ENCODE peak calls at places on chromosomes 16 and 17, in eight cellular contexts. One of them, this sample, is unnamed.
A peak's percentile ranks its signal among the peaks of the same experiment; 100 is the strongest.

GRCh38 chr16:67928561-67929364 is 2.9 kb downstream of the CTRL start:
- DNase-seq in CD4-positive, alpha-beta T cell: peak; percentile 73
- DNase-seq in coronary artery: no peak
- DNase-seq in heart right ventricle: peak; percentile 78
- DNase-seq in AG04450: no peak
- DNase-seq in transverse colon: peak; percentile 75
- DNase-seq in neural progenitor cell: peak; percentile 79
- DNase-seq in lung: peak; percentile 68
- DNase-seq in this sample: peak; percentile 84

GRCh38 chr16:65547799-65548446 is 426.1 kb upstream of the CDH11 start:
- DNase-seq in CD4-positive, alpha-beta T cell: no peak
- DNase-seq in coronary artery: no peak
- DNase-seq in heart right ventricle: no peak
- DNase-seq in AG04450: peak; percentile 83
- DNase-seq in transverse colon: no peak
- DNase-seq in neural progenitor cell: peak; percentile 36
- DNase-seq in lung: no peak
- DNase-seq in this sample: no peak

GRCh38 chr16:16075463-16076399 is 126.3 kb downstream of the ABCC1 start:
- DNase-seq in CD4-positive, alpha-beta T cell: no peak
- DNase-seq in coronary artery: no peak
- DNase-seq in heart right ventricle: peak; percentile 29
- DNase-seq in AG04450: no peak
- DNase-seq in transverse colon: peak; percentile 39
- DNase-seq in neural progenitor cell: no peak
- DNase-seq in lung: peak; percentile 69
- DNase-seq in this sample: peak; percentile 36

GRCh38 chr17:17792551-17793377 is 44.0 kb downstream of the SREBF1 start:
- DNase-seq in CD4-positive, alpha-beta T cell: peak; percentile 62
- DNase-seq in coronary artery: no peak
- DNase-seq in heart right ventricle: peak; percentile 63
- DNase-seq in AG04450: no peak
- DNase-seq in transverse colon: no peak
- DNase-seq in neural progenitor cell: peak; percentile 64
- DNase-seq in lung: no peak
- DNase-seq in this sample: peak; percentile 39

GRCh38 chr17:57663326-57664070 is 81.6 kb downstream of the CCDC182 start:
- DNase-seq in CD4-positive, alpha-beta T cell: no peak
- DNase-seq in coronary artery: no peak
- DNase-seq in heart right ventricle: no peak
- DNase-seq in AG04450: no peak
- DNase-seq in transverse colon: no peak
- DNase-seq in neural progenitor cell: peak; percentile 35
- DNase-seq in lung: no peak
- DNase-seq in this sample: no peak

GRCh38 chr17:80477647-80478478 is 1.5 kb upstream of the NPTX1 start:
- DNase-seq in CD4-positive, alpha-beta T cell: peak; percentile 39
- DNase-seq in coronary artery: no peak
- DNase-seq in heart right ventricle: no peak
- DNase-seq in AG04450: no peak
- DNase-seq in transverse colon: peak; percentile 35
- DNase-seq in neural progenitor cell: peak; percentile 91
- DNase-seq in lung: no peak
- DNase-seq in this sample: no peak

GRCh38 chr16:28930203-28930602 is 1.6 kb upstream of the CD19 start:
- DNase-seq in CD4-positive, alpha-beta T cell: no peak
- DNase-seq in coronary artery: no peak
- DNase-seq in heart right ventricle: no peak
- DNase-seq in AG04450: no peak
- DNase-seq in transverse colon: no peak
- DNase-seq in neural progenitor cell: no peak
- DNase-seq in lung: no peak
- DNase-seq in this sample: no peak

GRCh38 chr16:12215302-12216105 is 239.0 kb downstream of the SNX29 start:
- DNase-seq in CD4-positive, alpha-beta T cell: no peak
- DNase-seq in coronary artery: no peak
- DNase-seq in heart right ventricle: no peak
- DNase-seq in AG04450: no peak
- DNase-seq in transverse colon: no peak
- DNase-seq in neural progenitor cell: peak; percentile 71
- DNase-seq in lung: no peak
- DNase-seq in this sample: no peak

GRCh38 chr17:32463304-32463703 is 19.0 kb downstream of the PSMD11 start:
- DNase-seq in CD4-positive, alpha-beta T cell: no peak
- DNase-seq in coronary artery: no peak
- DNase-seq in heart right ventricle: no peak
- DNase-seq in AG04450: no peak
- DNase-seq in transverse colon: no peak
- DNase-seq in neural progenitor cell: no peak
- DNase-seq in lung: no peak
- DNase-seq in this sample: no peak

GRCh38 chr16:54180421-54181359 is 105.9 kb downstream of the IRX3 start:
- DNase-seq in CD4-positive, alpha-beta T cell: no peak
- DNase-seq in coronary artery: no peak
- DNase-seq in heart right ventricle: no peak
- DNase-seq in AG04450: no peak
- DNase-seq in transverse colon: no peak
- DNase-seq in neural progenitor cell: no peak
- DNase-seq in lung: no peak
- DNase-seq in this sample: no peak

GRCh38 chr17:4509923-4510614 is 11.4 kb downstream of the SPNS2 start:
- DNase-seq in CD4-positive, alpha-beta T cell: no peak
- DNase-seq in coronary artery: peak; percentile 82
- DNase-seq in heart right ventricle: peak; percentile 59
- DNase-seq in AG04450: no peak
- DNase-seq in transverse colon: no peak
- DNase-seq in neural progenitor cell: no peak
- DNase-seq in lung: no peak
- DNase-seq in this sample: peak; percentile 39

GRCh38 chr16:86982347-86982596 is 334.9 kb downstream of the C16orf95 start:
- DNase-seq in CD4-positive, alpha-beta T cell: no peak
- DNase-seq in coronary artery: no peak
- DNase-seq in heart right ventricle: no peak
- DNase-seq in AG04450: no peak
- DNase-seq in transverse colon: no peak
- DNase-seq in neural progenitor cell: no peak
- DNase-seq in lung: no peak
- DNase-seq in this sample: no peak

GRCh38 chr16:85005278-85006069 is 5.9 kb downstream of the ZDHHC7 start:
- DNase-seq in CD4-positive, alpha-beta T cell: no peak
- DNase-seq in coronary artery: no peak
- DNase-seq in heart right ventricle: no peak
- DNase-seq in AG04450: no peak
- DNase-seq in transverse colon: no peak
- DNase-seq in neural progenitor cell: no peak
- DNase-seq in lung: no peak
- DNase-seq in this sample: no peak

GRCh38 chr17:16406742-16407674 is 8.4 kb upstream of the TRPV2 start:
- DNase-seq in CD4-positive, alpha-beta T cell: no peak
- DNase-seq in coronary artery: no peak
- DNase-seq in heart right ventricle: peak; percentile 68
- DNase-seq in AG04450: no peak
- DNase-seq in transverse colon: peak; percentile 49
- DNase-seq in neural progenitor cell: peak; percentile 89
- DNase-seq in lung: no peak
- DNase-seq in this sample: peak; percentile 46

GRCh38 chr17:8799001-8799850 is at the start of gene MFSD6L:
- DNase-seq in CD4-positive, alpha-beta T cell: no peak
- DNase-seq in coronary artery: peak; percentile 43
- DNase-seq in heart right ventricle: no peak
- DNase-seq in AG04450: no peak
- DNase-seq in transverse colon: peak; percentile 81
- DNase-seq in neural progenitor cell: peak; percentile 68
- DNase-seq in lung: no peak
- DNase-seq in this sample: peak; percentile 89
- TF ChIP-seq CTCF in CD4-positive, alpha-beta T cell: no peak
- TF ChIP-seq CTCF in coronary artery: no peak
- TF ChIP-seq CTCF in heart right ventricle: no peak
- TF ChIP-seq CTCF in AG04450: no peak
- TF ChIP-seq CTCF in transverse colon: peak; percentile 38
- TF ChIP-seq CTCF in neural progenitor cell: peak; percentile 35
- TF ChIP-seq CTCF in lung: no peak
- TF ChIP-seq CTCF in this sample: peak; percentile 51

GRCh38 chr17:50094753-50095616 is at the start of gene PDK2:
- DNase-seq in CD4-positive, alpha-beta T cell: peak; percentile 97
- DNase-seq in coronary artery: peak; percentile 96
- DNase-seq in heart right ventricle: peak; percentile 96
- DNase-seq in AG04450: peak; percentile 87
- DNase-seq in transverse colon: peak; percentile 97
- DNase-seq in neural progenitor cell: peak; percentile 99
- DNase-seq in lung: peak; percentile 96
- DNase-seq in this sample: peak; percentile 95

GRCh38 chr17:50095626-50096037 is 481 bp downstream of the PDK2 start:
- DNase-seq in CD4-positive, alpha-beta T cell: no peak
- DNase-seq in coronary artery: no peak
- DNase-seq in heart right ventricle: no peak
- DNase-seq in AG04450: no peak
- DNase-seq in transverse colon: no peak
- DNase-seq in neural progenitor cell: peak; percentile 58
- DNase-seq in lung: no peak
- DNase-seq in this sample: peak; percentile 30

GRCh38 chr17:50093246-50093645 is 1.9 kb upstream of the PDK2 start:
- DNase-seq in CD4-positive, alpha-beta T cell: no peak
- DNase-seq in coronary artery: no peak
- DNase-seq in heart right ventricle: no peak
- DNase-seq in AG04450: no peak
- DNase-seq in transverse colon: no peak
- DNase-seq in neural progenitor cell: no peak
- DNase-seq in lung: no peak
- DNase-seq in this sample: no peak

GRCh38 chr17:50094243-50094752 is 853 bp upstream of the PDK2 start:
- DNase-seq in CD4-positive, alpha-beta T cell: peak; percentile 87
- DNase-seq in coronary artery: peak; percentile 94
- DNase-seq in heart right ventricle: peak; percentile 93
- DNase-seq in AG04450: peak; percentile 41
- DNase-seq in transverse colon: peak; percentile 94
- DNase-seq in neural progenitor cell: peak; percentile 94
- DNase-seq in lung: peak; percentile 92
- DNase-seq in this sample: peak; percentile 90

DNA sequence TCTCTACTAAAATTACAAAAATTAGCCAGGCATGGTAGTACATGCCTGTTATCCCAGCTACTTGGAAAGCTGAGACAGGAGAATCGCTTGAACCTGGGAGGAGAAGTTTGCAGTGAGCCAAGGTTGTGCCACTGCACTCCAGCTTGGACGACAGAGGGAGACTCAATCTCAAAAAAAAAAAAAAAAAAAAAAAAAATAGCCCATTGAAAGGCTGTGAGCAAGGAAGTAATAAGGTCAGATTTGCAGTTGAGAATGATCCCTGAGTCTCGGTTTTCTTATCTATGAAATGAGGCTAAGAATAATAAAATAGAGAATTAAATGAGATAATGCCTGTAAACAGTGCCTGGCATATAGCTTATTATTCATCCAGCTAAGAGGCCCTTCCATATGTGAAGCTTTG is 1.3 kb upstream of the PDK2 start:
- DNase-seq in CD4-positive, alpha-beta T cell: no peak
- DNase-seq in coronary artery: no peak
- DNase-seq in heart right ventricle: no peak
- DNase-seq in AG04450: no peak
- DNase-seq in transverse colon: no peak
- DNase-seq in neural progenitor cell: no peak
- DNase-seq in lung: no peak
- DNase-seq in this sample: no peak
- H3K27ac ChIP-seq in CD4-positive, alpha-beta T cell: peak overlapping the region; percentile 83
- H3K27ac ChIP-seq in coronary artery: peak overlapping the region; percentile 97
- H3K27ac ChIP-seq in heart right ventricle: no peak overlapping the region
- H3K27ac ChIP-seq in AG04450: no peak overlapping the region
- H3K27ac ChIP-seq in transverse colon: peak overlapping the region; percentile 88
- H3K27ac ChIP-seq in neural progenitor cell: no peak overlapping the region
- H3K27ac ChIP-seq in lung: no peak overlapping the region
- H3K27ac ChIP-seq in this sample: peak overlapping the region; percentile 89

GRCh38 chr17:78561166-78561565 is 16.0 kb downstream of the DNAH17 start:
- DNase-seq in CD4-positive, alpha-beta T cell: no peak
- DNase-seq in coronary artery: no peak
- DNase-seq in heart right ventricle: no peak
- DNase-seq in AG04450: no peak
- DNase-seq in transverse colon: no peak
- DNase-seq in neural progenitor cell: no peak
- DNase-seq in lung: no peak
- DNase-seq in this sample: no peak

GRCh38 chr17:78559024-78559423 is 18.2 kb downstream of the DNAH17 start:
- DNase-seq in CD4-positive, alpha-beta T cell: no peak
- DNase-seq in coronary artery: no peak
- DNase-seq in heart right ventricle: no peak
- DNase-seq in AG04450: no peak
- DNase-seq in transverse colon: no peak
- DNase-seq in neural progenitor cell: no peak
- DNase-seq in lung: no peak
- DNase-seq in this sample: no peak

GRCh38 chr17:78560731-78561130 is 16.5 kb downstream of the DNAH17 start:
- DNase-seq in CD4-positive, alpha-beta T cell: no peak
- DNase-seq in coronary artery: no peak
- DNase-seq in heart right ventricle: no peak
- DNase-seq in AG04450: no peak
- DNase-seq in transverse colon: no peak
- DNase-seq in neural progenitor cell: no peak
- DNase-seq in lung: no peak
- DNase-seq in this sample: no peak

GRCh38 chr17:78558181-78558850 is 18.9 kb downstream of the DNAH17 start:
- DNase-seq in CD4-positive, alpha-beta T cell: no peak
- DNase-seq in coronary artery: no peak
- DNase-seq in heart right ventricle: no peak
- DNase-seq in AG04450: no peak
- DNase-seq in transverse colon: no peak
- DNase-seq in neural progenitor cell: no peak
- DNase-seq in lung: no peak
- DNase-seq in this sample: no peak

DNA sequence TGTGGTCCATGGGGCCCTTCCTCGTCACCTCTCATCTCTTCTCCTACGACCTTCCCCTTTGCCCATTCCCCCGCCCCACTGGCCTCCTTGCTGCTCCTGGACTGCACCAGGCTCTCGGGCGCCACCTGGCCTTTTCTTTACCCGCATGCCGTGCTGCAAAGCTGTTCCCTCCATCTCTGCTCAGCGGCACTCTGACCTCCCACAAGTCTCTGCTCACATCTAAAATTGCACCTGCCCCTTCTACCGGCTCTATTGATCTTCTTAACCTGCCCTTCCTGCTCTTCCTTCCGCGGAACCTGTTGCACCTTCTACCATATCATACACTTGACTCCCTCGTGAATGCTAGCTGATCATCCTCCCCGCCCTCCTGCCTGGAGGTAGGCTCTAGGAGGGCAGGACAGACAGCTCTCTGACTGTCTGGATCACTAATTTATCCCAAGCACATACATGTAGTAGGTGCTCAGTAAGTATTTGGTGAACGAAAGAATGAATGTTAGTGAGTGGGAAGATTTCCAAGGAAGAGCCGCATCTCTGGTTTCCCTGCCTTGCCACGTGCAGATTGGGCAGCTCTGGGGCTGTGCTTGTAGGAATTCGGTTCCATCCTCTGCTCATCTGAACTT is 17.3 kb downstream of the DNAH17 start:
- DNase-seq in CD4-positive, alpha-beta T cell: peak; percentile 4
- DNase-seq in coronary artery: no peak
- DNase-seq in heart right ventricle: no peak
- DNase-seq in AG04450: no peak
- DNase-seq in transverse colon: no peak
- DNase-seq in neural progenitor cell: no peak
- DNase-seq in lung: no peak
- DNase-seq in this sample: no peak
- TF ChIP-seq CTCF in CD4-positive, alpha-beta T cell: no peak
- TF ChIP-seq CTCF in coronary artery: no peak
- TF ChIP-seq CTCF in heart right ventricle: no peak
- TF ChIP-seq CTCF in AG04450: no peak
- TF ChIP-seq CTCF in transverse colon: no peak
- TF ChIP-seq CTCF in neural progenitor cell: peak; percentile 28
- TF ChIP-seq CTCF in lung: no peak
- TF ChIP-seq CTCF in this sample: peak; percentile 41

GRCh38 chr16:75019007-75019406 is 20.2 kb downstream of the ZNRF1 start:
- DNase-seq in CD4-positive, alpha-beta T cell: no peak
- DNase-seq in coronary artery: no peak
- DNase-seq in heart right ventricle: no peak
- DNase-seq in AG04450: no peak
- DNase-seq in transverse colon: no peak
- DNase-seq in neural progenitor cell: no peak
- DNase-seq in lung: no peak
- DNase-seq in this sample: no peak
- H3K27ac ChIP-seq in CD4-positive, alpha-beta T cell: no peak overlapping the region
- H3K27ac ChIP-seq in coronary artery: no peak overlapping the region
- H3K27ac ChIP-seq in heart right ventricle: no peak overlapping the region
- H3K27ac ChIP-seq in AG04450: no peak overlapping the region
- H3K27ac ChIP-seq in transverse colon: no peak overlapping the region
- H3K27ac ChIP-seq in neural progenitor cell: no peak overlapping the region
- H3K27ac ChIP-seq in lung: no peak overlapping the region
- H3K27ac ChIP-seq in this sample: no peak overlapping the region